ENCODE peak calls at places on chromosomes 5 and 9, in five cellular contexts. N is K562, Q is A549, M is HepG2, J is GM12878. O is an unnamed sample.

GRCh38 chr9:92004045-92004392 is 54.0 kb upstream of the ROR2 start:
- DNase-seq in N (no peak), J (no peak), M (no peak), Q (no peak), O (peak; percentile 67)

GRCh38 chr9:124271660-124272059 is 13.9 kb downstream of the NEK6 start:
- DNase-seq in J (no peak), M (no peak), N (no peak), Q (no peak), O (no peak)

GRCh38 chr9:125521462-125522327 is 185.3 kb downstream of the MAPKAP1 start:
- DNase-seq in Q (peak; percentile 34), M (peak; percentile 35), N (no peak), J (no peak), O (no peak)

GRCh38 chr5:134595458-134595838 is 37.2 kb downstream of the SAR1B start:
- DNase-seq in J (no peak), Q (no peak), M (no peak), N (no peak), O (no peak)

GRCh38 chr5:68682400-68683152 is 411.2 kb upstream of the SLC30A5 start:
- DNase-seq in J (no peak), M (no peak), N (no peak), Q (peak; percentile 67), O (no peak)

GRCh38 chr5:158154226-158155005 is 295.5 kb upstream of the CLINT1 start:
- DNase-seq in Q (peak; percentile 12), M (no peak), J (no peak), N (no peak), O (no peak)

GRCh38 chr9:97556721-97557605 is 55.5 kb downstream of the TMOD1 start:
- DNase-seq in J (no peak), M (no peak), N (no peak), Q (no peak), O (no peak)

GRCh38 chr5:139664727-139665351 is 16.7 kb downstream of the CXXC5 start:
- DNase-seq in N (no peak), M (no peak), J (no peak), Q (no peak), O (no peak)

GRCh38 chr9:129464972-129465833 is 155.7 kb downstream of the C9orf50 start:
- DNase-seq in N (peak; percentile 45), M (no peak), Q (no peak), J (no peak), O (no peak)

GRCh38 chr9:6114424-6114823 is 99.0 kb upstream of the RANBP6 start:
- DNase-seq in M (no peak), J (no peak), Q (no peak), N (no peak), O (no peak)

GRCh38 chr5:158773151-158773550 is 326.6 kb downstream of the EBF1 start:
- DNase-seq in M (no peak), N (no peak), J (no peak), Q (no peak), O (no peak)

GRCh38 chr9:99497641-99498040 is 275.6 kb downstream of the SEC61B start:
- DNase-seq in N (no peak), Q (no peak), M (no peak), J (no peak), O (no peak)

GRCh38 chr5:56264417-56265025 is 31.4 kb upstream of the ANKRD55 start:
- DNase-seq in N (peak; percentile 62), Q (peak; percentile 71), J (no peak), M (peak; percentile 59), O (peak; percentile 85)

GRCh38 chr9:117407436-117408022 is 7.3 kb downstream of the ASTN2 start:
- DNase-seq in N (no peak), Q (no peak), M (no peak), J (no peak), O (no peak)

GRCh38 chr9:78437721-78438610 is 141.0 kb downstream of the PSAT1 start:
- DNase-seq in Q (no peak), M (no peak), N (no peak), J (no peak), O (peak; percentile 47)

GRCh38 chr9:81690251-81690851 is 1.0 kb upstream of the TLE1 start:
- DNase-seq in Q (peak; percentile 59), N (no peak), M (no peak), J (no peak), O (peak; percentile 79)

GRCh38 chr5:15620501-15620900 is 120.5 kb downstream of the FBXL7 start:
- DNase-seq in M (no peak), N (no peak), J (no peak), Q (no peak), O (no peak)

GRCh38 chr5:57784106-57784505 is 301.5 kb upstream of the ACTBL2 start:
- DNase-seq in M (no peak), J (no peak), Q (no peak), N (no peak), O (no peak)

GRCh38 chr5:57780306-57780958 is 297.8 kb upstream of the ACTBL2 start:
- DNase-seq in J (no peak), M (no peak), Q (peak; percentile 33), N (no peak), O (peak; percentile 12)

GRCh38 chr5:57780959-57781325 is 298.3 kb upstream of the ACTBL2 start:
- DNase-seq in N (no peak), J (no peak), Q (no peak), M (no peak), O (no peak)

GRCh38 chr5:57785946-57786345 is 303.3 kb upstream of the ACTBL2 start:
- DNase-seq in J (no peak), Q (no peak), N (no peak), M (no peak), O (no peak)

DNA sequence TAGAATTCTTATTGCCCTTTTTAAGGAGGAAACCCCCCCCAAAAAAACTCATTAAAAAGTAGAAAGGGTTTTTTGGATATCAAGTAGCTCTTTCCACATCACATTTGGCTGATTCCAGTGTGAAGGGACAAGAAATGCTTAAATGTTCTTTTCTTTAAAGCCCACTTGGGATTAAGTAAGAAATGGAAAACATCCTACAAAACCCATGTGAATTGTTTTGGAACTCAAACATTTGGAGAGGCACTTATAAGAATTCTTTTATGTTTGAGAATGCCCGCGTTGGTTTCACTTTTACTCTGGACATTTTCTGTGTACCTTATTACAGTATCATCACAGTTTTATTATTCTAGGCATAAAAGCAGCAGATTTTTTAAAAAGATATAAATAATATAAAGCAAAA is 301.1 kb upstream of the ACTBL2 start:
- DNase-seq in M (no peak), J (no peak), Q (no peak), N (no peak), O (no peak)
- TF ChIP-seq JUNB in M (no peak), J (no peak), Q (no peak), N (no peak), O (no peak)

GRCh38 chr9:137311171-137311970 is 9.3 kb upstream of the NRARP start:
- DNase-seq in Q (peak; percentile 82), M (no peak), N (peak; percentile 55), J (no peak), O (no peak)
- H3K27ac ChIP-seq in Q (no peak overlapping the region), M (no peak overlapping the region), N (no peak overlapping the region), J (no peak overlapping the region), O (no peak overlapping the region)

DNA sequence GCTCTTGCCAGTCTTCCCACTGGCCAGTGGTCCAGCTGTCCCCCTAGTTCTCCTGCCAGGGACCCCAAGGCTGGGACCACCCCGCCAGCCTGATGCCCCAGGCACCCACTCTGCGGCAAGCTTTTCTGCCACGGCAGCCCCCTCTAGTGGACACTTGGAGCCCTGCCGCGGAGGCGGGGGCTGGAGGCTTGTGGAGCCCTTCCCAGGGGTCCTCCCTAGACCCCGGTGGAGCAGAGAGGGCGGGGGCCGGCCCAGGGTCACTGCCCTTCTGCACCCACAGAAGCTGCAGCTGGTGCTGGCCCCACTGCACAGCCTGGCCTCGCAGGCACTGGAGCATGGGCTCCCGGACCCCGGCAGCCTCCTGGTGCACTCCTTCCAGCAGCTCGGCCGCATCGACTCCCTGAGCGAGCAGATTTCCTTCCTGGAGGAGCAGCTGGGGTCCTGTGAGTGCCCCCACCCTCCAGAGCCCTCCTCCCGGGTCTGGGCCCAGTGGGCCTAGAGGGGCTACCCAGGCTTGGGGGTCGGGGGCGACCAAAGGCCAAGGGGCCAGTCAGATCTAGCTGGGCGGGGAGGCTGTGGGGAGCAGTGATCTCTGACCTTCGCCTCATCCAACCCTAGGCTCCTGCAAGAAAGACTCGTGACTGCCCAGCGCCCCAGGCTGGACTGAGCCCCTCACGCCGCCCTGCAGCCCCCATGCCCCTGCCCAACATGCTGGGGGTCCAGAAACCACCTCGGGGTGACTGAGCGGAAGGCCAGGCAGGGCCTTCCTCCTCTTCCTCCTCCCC is 9.1 kb downstream of the EGFL7 start:
- DNase-seq in N (peak; percentile 72), Q (no peak), M (no peak), J (no peak), O (peak; percentile 77)
- TF ChIP-seq JUNB in N (no peak), Q (no peak), M (no peak), J (no peak), O (no peak)

GRCh38 chr9:115513148-115513547 is 395.2 kb upstream of the TNC start:
- DNase-seq in J (no peak), M (no peak), Q (no peak), N (no peak), O (peak; percentile 25)

DNA sequence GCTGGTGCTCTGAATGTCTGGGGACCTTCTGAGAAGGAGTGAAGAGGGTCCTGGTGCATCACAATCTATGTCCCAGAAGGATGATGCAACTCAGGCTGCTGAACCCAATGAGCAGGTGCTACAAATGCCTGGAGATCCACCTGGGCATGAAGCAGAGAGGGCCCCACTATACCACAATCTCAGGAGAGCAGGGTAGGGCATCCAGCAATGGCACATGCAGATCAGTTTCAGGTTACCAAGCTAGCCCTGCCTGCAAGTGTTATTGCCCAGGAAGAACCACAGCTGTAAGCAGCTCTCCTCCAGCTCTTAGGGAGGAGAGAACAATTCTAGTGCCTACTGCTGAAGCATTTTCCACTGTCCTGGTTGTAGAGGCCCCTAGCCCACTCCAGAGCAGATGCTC is 389.2 kb upstream of the TNC start:
- DNase-seq in N (no peak), Q (no peak), M (no peak), J (no peak), O (no peak)
- H3K27ac ChIP-seq in N (no peak overlapping the region), Q (no peak overlapping the region), M (no peak overlapping the region), J (no peak overlapping the region), O (no peak overlapping the region)

DNA sequence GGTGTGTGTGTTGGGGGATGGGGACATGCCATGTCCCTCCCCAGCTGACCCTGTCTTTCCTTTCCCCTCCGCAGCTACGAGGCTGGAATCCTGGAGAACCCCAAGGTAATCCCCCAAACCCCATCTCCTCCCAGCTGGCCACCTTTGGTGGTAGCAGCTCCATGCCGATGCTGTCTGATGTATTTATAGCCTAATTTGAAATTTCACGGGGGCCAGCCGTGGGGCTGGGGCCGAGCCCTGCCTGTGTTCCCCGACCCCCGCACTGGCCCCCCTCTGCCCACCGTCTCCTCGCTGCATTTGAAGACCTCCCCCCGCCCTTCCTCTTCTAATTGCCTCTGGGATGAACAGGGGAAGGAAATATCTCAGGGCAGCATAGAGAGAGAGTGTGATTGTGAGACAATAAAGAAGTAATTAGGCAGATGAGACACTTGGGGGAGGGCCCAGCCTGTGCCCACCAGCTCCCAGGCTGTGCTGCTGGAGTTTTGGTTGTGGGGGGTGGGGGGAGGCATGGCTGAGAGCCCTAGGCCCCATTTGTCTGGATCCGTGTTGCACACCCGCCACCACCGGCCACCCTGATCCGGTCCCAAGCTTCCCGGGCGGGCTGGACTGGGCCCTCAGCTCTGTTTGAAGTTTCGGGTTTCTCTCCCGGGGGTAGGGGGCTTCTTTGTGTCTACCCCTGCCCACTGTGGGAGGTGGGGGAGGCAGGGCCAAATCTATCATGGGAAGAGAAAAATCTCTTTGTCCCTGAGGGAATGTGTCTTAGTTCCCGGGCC is 26.8 kb downstream of the ASS1 start:
- DNase-seq in J (no peak), N (no peak), M (no peak), Q (no peak), O (no peak)
- TF ChIP-seq JUNB in J (no peak), N (no peak), M (no peak), Q (no peak), O (no peak)